ENCODE peak calls at places on chromosomes 2 and 18, in five cellular contexts. One of them, this sample, is unnamed.

GRCh38 chr18:51064256-51064655 is 34.2 kb downstream of the SMAD4 start:
- DNase-seq in HAP-1: no peak
- DNase-seq in AG10803: no peak
- DNase-seq in uterus: no peak
- DNase-seq in AG09309: no peak
- DNase-seq in this sample: no peak

GRCh38 chr2:240482141-240482540 is 46.7 kb downstream of the GPC1 start:
- DNase-seq in AG10803: no peak
- DNase-seq in uterus: no peak
- DNase-seq in HAP-1: no peak
- DNase-seq in AG09309: no peak
- DNase-seq in this sample: no peak

GRCh38 chr2:179467111-179467510 is 202.5 kb upstream of the SESTD1 start:
- DNase-seq in uterus: no peak
- DNase-seq in AG09309: no peak
- DNase-seq in AG10803: no peak
- DNase-seq in HAP-1: no peak
- DNase-seq in this sample: no peak

GRCh38 chr2:109129356-109129920 is 433 bp downstream of the SH3RF3 start:
- DNase-seq in AG09309: no peak
- DNase-seq in AG10803: peak; percentile 42
- DNase-seq in uterus: no peak
- DNase-seq in HAP-1: no peak
- DNase-seq in this sample: peak; percentile 50

GRCh38 chr2:136505462-136505861 is 259.9 kb upstream of the THSD7B start:
- DNase-seq in HAP-1: no peak
- DNase-seq in AG10803: no peak
- DNase-seq in uterus: no peak
- DNase-seq in AG09309: no peak
- DNase-seq in this sample: no peak

GRCh38 chr2:76009484-76009883 is 298.8 kb upstream of the GCFC2 start:
- DNase-seq in AG09309: no peak
- DNase-seq in AG10803: no peak
- DNase-seq in HAP-1: no peak
- DNase-seq in uterus: no peak
- DNase-seq in this sample: no peak

GRCh38 chr2:128358941-128359731 is 40.5 kb upstream of the HS6ST1 start:
- DNase-seq in AG10803: no peak
- DNase-seq in HAP-1: no peak
- DNase-seq in uterus: no peak
- DNase-seq in AG09309: no peak
- DNase-seq in this sample: no peak

GRCh38 chr18:35851286-35851967 is 121.1 kb upstream of the RMP24 start:
- DNase-seq in HAP-1: peak; percentile 16
- DNase-seq in AG09309: no peak
- DNase-seq in AG10803: no peak
- DNase-seq in uterus: no peak
- DNase-seq in this sample: no peak

GRCh38 chr2:239581352-239581901 is 180.6 kb upstream of the HDAC4 start:
- DNase-seq in uterus: no peak
- DNase-seq in AG09309: no peak
- DNase-seq in AG10803: no peak
- DNase-seq in HAP-1: no peak
- DNase-seq in this sample: no peak

GRCh38 chr2:101731221-101732054 is 33.9 kb downstream of the MAP4K4 start:
- DNase-seq in uterus: no peak
- DNase-seq in HAP-1: no peak
- DNase-seq in AG10803: no peak
- DNase-seq in AG09309: no peak
- DNase-seq in this sample: no peak

GRCh38 chr2:227460079-227460485 is 11.9 kb upstream of the AGFG1 start:
- DNase-seq in HAP-1: no peak
- DNase-seq in uterus: no peak
- DNase-seq in AG09309: peak; percentile 47
- DNase-seq in AG10803: peak; percentile 65
- DNase-seq in this sample: no peak

GRCh38 chr2:24009680-24010476 is at the start of gene MFSD2B:
- DNase-seq in uterus: no peak
- DNase-seq in AG10803: peak; percentile 15
- DNase-seq in HAP-1: no peak
- DNase-seq in AG09309: no peak
- DNase-seq in this sample: no peak

GRCh38 chr2:24009367-24009679 is 562 bp upstream of the MFSD2B start:
- DNase-seq in AG09309: no peak
- DNase-seq in uterus: no peak
- DNase-seq in AG10803: no peak
- DNase-seq in HAP-1: no peak
- DNase-seq in this sample: no peak

GRCh38 chr2:24011278-24012104 is 1.6 kb downstream of the MFSD2B start:
- DNase-seq in AG10803: no peak
- DNase-seq in AG09309: no peak
- DNase-seq in HAP-1: no peak
- DNase-seq in uterus: no peak
- DNase-seq in this sample: no peak

GRCh38 chr2:24008672-24009366 is 1.1 kb upstream of the MFSD2B start:
- DNase-seq in AG10803: no peak
- DNase-seq in HAP-1: no peak
- DNase-seq in uterus: no peak
- DNase-seq in AG09309: no peak
- DNase-seq in this sample: no peak

DNA sequence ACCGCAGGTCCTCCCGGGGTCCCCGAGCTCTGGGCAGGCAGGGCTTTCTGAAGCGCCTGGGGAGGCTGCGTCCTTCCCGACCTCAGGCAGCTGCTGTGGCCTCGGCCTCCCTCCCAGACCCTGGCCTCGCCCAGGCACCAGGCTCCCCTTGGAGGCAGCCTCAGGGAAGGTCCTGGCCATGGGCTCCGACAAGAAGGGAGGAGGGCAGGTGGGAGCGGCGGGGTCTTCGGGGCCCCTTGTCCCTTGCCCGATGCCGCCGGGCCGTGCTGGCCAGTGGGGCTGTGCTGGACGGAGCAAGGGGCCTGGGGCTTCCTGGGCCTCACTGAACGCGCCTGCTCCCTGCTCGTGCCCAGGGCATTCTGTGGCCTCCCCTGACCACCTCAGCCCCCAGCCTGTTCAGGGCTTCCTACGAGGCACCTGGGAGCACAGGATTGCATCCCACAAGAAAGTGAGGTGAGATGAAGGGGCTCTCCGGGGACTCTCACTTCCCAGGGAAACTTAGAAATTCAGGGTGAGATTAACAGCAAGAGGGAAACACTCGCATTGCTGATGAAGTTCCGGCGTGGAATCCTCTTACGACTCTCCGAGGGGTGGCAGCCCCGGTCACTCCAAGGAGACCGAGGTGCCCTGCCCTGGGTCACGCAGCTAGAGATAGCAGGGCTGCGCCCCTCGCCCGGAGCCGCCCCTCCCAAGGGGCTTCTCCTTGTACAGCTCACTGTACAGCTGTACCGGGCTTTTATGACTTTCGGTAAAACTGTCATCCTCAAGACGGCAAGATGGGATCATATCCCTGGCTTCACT is 792 bp downstream of the MFSD2B start:
- DNase-seq in AG10803: no peak
- DNase-seq in HAP-1: no peak
- DNase-seq in uterus: no peak
- DNase-seq in AG09309: no peak
- DNase-seq in this sample: no peak
- H3K4me3 ChIP-seq in AG10803: peak overlapping the region; percentile 54
- H3K4me3 ChIP-seq in HAP-1: no peak overlapping the region
- H3K4me3 ChIP-seq in uterus: no peak overlapping the region
- H3K4me3 ChIP-seq in AG09309: peak overlapping the region; percentile 47
- H3K4me3 ChIP-seq in this sample: peak overlapping the region; percentile 63

GRCh38 chr18:47263828-47264314 is 12.4 kb upstream of the SKOR2 start:
- DNase-seq in uterus: no peak
- DNase-seq in AG09309: no peak
- DNase-seq in AG10803: peak; percentile 9
- DNase-seq in HAP-1: no peak
- DNase-seq in this sample: no peak
- H3K4me3 ChIP-seq in uterus: no peak overlapping the region
- H3K4me3 ChIP-seq in AG09309: peak overlapping the region; percentile 50
- H3K4me3 ChIP-seq in AG10803: peak overlapping the region; percentile 64
- H3K4me3 ChIP-seq in HAP-1: no peak overlapping the region
- H3K4me3 ChIP-seq in this sample: no peak overlapping the region

GRCh38 chr18:62522178-62522509 is 681 bp upstream of the ZCCHC2 start:
- DNase-seq in AG09309: no peak
- DNase-seq in AG10803: no peak
- DNase-seq in uterus: no peak
- DNase-seq in HAP-1: no peak
- DNase-seq in this sample: no peak

GRCh38 chr18:62521082-62521481 is 1.7 kb upstream of the ZCCHC2 start:
- DNase-seq in uterus: no peak
- DNase-seq in AG09309: no peak
- DNase-seq in AG10803: no peak
- DNase-seq in HAP-1: no peak
- DNase-seq in this sample: no peak

GRCh38 chr18:62522510-62523254 is at the start of gene ZCCHC2:
- DNase-seq in uterus: peak; percentile 97
- DNase-seq in AG10803: peak; percentile 97
- DNase-seq in HAP-1: peak; percentile 97
- DNase-seq in AG09309: peak; percentile 86
- DNase-seq in this sample: peak; percentile 99

GRCh38 chr18:62523255-62523588 is 397 bp downstream of the ZCCHC2 start:
- DNase-seq in uterus: no peak
- DNase-seq in AG09309: no peak
- DNase-seq in AG10803: no peak
- DNase-seq in HAP-1: no peak
- DNase-seq in this sample: no peak

DNA sequence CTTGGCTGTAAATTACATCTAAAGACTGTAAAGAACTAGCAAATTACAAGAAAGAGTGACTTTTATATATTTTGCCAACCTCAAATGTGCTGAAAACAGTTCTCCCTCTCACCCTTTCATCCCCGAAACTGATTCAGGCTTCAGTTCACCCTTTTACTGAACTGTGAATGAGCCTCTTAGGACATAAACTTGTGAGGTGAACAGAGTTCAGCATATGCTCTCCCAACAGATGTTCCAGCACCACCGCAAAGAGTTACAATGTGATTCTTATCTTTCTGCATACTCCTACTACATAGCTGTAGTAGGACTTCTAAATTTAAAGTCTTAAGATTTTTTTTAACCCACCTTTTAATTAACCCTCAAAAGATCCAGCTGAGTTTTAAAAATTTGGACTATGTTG is 1.2 kb upstream of the ZCCHC2 start:
- DNase-seq in uterus: no peak
- DNase-seq in AG09309: no peak
- DNase-seq in AG10803: no peak
- DNase-seq in HAP-1: no peak
- DNase-seq in this sample: no peak
- H3K4me3 ChIP-seq in uterus: no peak overlapping the region
- H3K4me3 ChIP-seq in AG09309: no peak overlapping the region
- H3K4me3 ChIP-seq in AG10803: peak overlapping the region; percentile 77
- H3K4me3 ChIP-seq in HAP-1: peak overlapping the region; percentile 90
- H3K4me3 ChIP-seq in this sample: peak overlapping the region; percentile 87

DNA sequence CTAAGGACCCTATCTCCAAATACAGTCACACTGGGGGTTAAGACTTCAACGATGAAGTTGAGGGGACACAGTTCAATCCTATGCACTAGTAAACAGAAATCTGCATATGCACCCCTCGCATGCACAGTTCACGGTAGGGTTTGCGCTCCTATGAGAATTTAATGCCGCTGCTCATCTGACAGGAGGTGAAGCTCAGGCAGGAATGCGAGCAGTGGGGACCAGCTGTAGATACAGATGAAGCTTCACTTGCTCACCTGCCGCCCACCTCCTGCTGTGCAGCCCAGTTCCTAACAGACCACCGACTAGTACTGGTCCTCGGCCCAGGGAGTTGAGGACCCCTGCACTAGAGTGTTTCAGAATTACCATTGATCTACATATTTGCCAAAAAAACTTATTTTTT is 40.0 kb upstream of the FAHD2A start:
- DNase-seq in HAP-1: no peak
- DNase-seq in AG10803: no peak
- DNase-seq in AG09309: no peak
- DNase-seq in uterus: no peak
- DNase-seq in this sample: no peak
- H3K4me3 ChIP-seq in HAP-1: no peak overlapping the region
- H3K4me3 ChIP-seq in AG10803: no peak overlapping the region
- H3K4me3 ChIP-seq in AG09309: no peak overlapping the region
- H3K4me3 ChIP-seq in uterus: no peak overlapping the region
- H3K4me3 ChIP-seq in this sample: no peak overlapping the region

GRCh38 chr2:96321230-96322103 is 3.6 kb upstream of the ITPRIPL1 start:
- DNase-seq in HAP-1: peak; percentile 76
- DNase-seq in AG10803: peak; percentile 17
- DNase-seq in uterus: no peak
- DNase-seq in AG09309: no peak
- DNase-seq in this sample: peak; percentile 84

GRCh38 chr2:96320326-96321229 is 4.5 kb upstream of the ITPRIPL1 start:
- DNase-seq in HAP-1: no peak
- DNase-seq in uterus: no peak
- DNase-seq in AG10803: no peak
- DNase-seq in AG09309: no peak
- DNase-seq in this sample: no peak

GRCh38 chr2:96318723-96319122 is 6.4 kb upstream of the ITPRIPL1 start:
- DNase-seq in AG09309: no peak
- DNase-seq in AG10803: no peak
- DNase-seq in uterus: no peak
- DNase-seq in HAP-1: no peak
- DNase-seq in this sample: no peak

GRCh38 chr2:96317584-96317997 is 7.5 kb upstream of the ITPRIPL1 start:
- DNase-seq in uterus: no peak
- DNase-seq in HAP-1: no peak
- DNase-seq in AG09309: no peak
- DNase-seq in AG10803: no peak
- DNase-seq in this sample: no peak

DNA sequence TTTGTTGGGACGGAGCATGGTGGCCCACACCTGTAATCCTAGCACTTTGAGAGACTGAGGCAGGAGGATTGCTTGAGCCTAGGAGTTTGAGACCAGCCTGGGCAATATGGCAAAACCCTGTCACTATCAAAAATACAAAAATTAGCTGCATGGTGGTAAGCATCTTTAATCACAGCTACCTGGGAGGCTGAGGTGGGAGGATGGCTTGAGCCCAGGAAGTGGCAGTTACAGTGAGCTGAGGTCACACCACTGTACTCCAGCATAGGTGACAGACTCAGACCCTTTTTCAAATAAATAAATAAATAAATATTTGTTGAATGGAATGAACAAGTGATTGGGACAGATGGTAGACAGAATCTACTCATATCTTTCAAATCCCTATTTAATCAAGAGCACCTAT is 5.7 kb upstream of the ITPRIPL1 start:
- DNase-seq in AG09309: no peak
- DNase-seq in uterus: no peak
- DNase-seq in AG10803: no peak
- DNase-seq in HAP-1: no peak
- DNase-seq in this sample: no peak
- H3K4me3 ChIP-seq in AG09309: no peak overlapping the region
- H3K4me3 ChIP-seq in uterus: no peak overlapping the region
- H3K4me3 ChIP-seq in AG10803: no peak overlapping the region
- H3K4me3 ChIP-seq in HAP-1: no peak overlapping the region
- H3K4me3 ChIP-seq in this sample: no peak overlapping the region